ENCODE peak calls at places on chromosome X, in seven cellular contexts. U, A, S, J, O, K and C are unnamed samples.

GRCh38 chrX:51955200-51955599 is 61.8 kb downstream of the MAGED1 start:
- DNase-seq in U (no peak), A (peak; percentile 23), S (no peak), J (no peak), O (no peak), K (no peak), C (no peak)

GRCh38 chrX:18674417-18674787 is 2.5 kb upstream of the RS1 start:
- DNase-seq in U (peak; percentile 30), A (no peak), S (peak; percentile 15), J (peak; percentile 3), O (peak; percentile 20), K (peak; percentile 33), C (no peak)

GRCh38 chrX:6384921-6385320 is 150.0 kb downstream of the VCX3A start:
- DNase-seq in U (no peak), A (no peak), S (no peak), J (no peak), O (no peak), K (no peak), C (no peak)

GRCh38 chrX:8405631-8406030 is 59.0 kb upstream of the VCX3B start:
- DNase-seq in U (no peak), A (no peak), S (no peak), J (no peak), O (no peak), K (no peak), C (no peak)

GRCh38 chrX:17412692-17413091 is 37.7 kb downstream of the NHS start:
- DNase-seq in U (no peak), A (no peak), S (no peak), J (peak; percentile 14), O (no peak), K (no peak), C (no peak)

GRCh38 chrX:139875831-139876230 is 57.0 kb downstream of the ATP11C start:
- DNase-seq in U (no peak), A (no peak), S (no peak), J (peak; percentile 19), O (no peak), K (no peak), C (no peak)

GRCh38 chrX:25015486-25016360 is at the start of gene ARX:
- DNase-seq in U (peak; percentile 50), A (no peak), S (peak; percentile 91), J (peak; percentile 53), O (no peak), K (peak; percentile 97), C (peak; percentile 77)

GRCh38 chrX:3403748-3404147 is 57.3 kb upstream of the MXRA5 start:
- DNase-seq in U (no peak), A (no peak), S (no peak), J (no peak), O (no peak), K (no peak), C (no peak)

GRCh38 chrX:24902808-24903207 is 113.0 kb downstream of the ARX start:
- DNase-seq in U (no peak), A (no peak), S (no peak), J (peak; percentile 62), O (no peak), K (no peak), C (no peak)

GRCh38 chrX:11531226-11531625 is 134.5 kb downstream of the ARHGAP6 start:
- DNase-seq in U (no peak), A (no peak), S (no peak), J (peak; percentile 30), O (no peak), K (no peak), C (no peak)

GRCh38 chrX:97039363-97040029 is 155.8 kb downstream of the RPA4 start:
- DNase-seq in U (no peak), A (peak; percentile 61), S (no peak), J (peak; percentile 2), O (no peak), K (no peak), C (no peak)

GRCh38 chrX:123773258-123773978 is 40.6 kb upstream of the THOC2 start:
- DNase-seq in U (no peak), A (no peak), S (no peak), J (no peak), O (no peak), K (no peak), C (no peak)

GRCh38 chrX:53798281-53798680 is 111.8 kb upstream of the HUWE1 start:
- DNase-seq in U (no peak), A (no peak), S (no peak), J (no peak), O (no peak), K (no peak), C (no peak)

GRCh38 chrX:53122013-53122412 is 28.1 kb downstream of the KANTR start:
- DNase-seq in U (no peak), A (no peak), S (no peak), J (no peak), O (no peak), K (no peak), C (no peak)

GRCh38 chrX:6693051-6693450 is 158.1 kb upstream of the VCX3A start:
- DNase-seq in U (no peak), A (no peak), S (no peak), J (no peak), O (no peak), K (no peak), C (no peak)

GRCh38 chrX:126552313-126553022 is at the start of gene DCAF12L1:
- DNase-seq in U (no peak), A (no peak), S (no peak), J (no peak), O (no peak), K (peak; percentile 48), C (no peak)

GRCh38 chrX:123993326-123993725 is 31.8 kb downstream of the STAG2 start:
- DNase-seq in U (no peak), A (no peak), S (no peak), J (peak; percentile 80), O (no peak), K (no peak), C (no peak)

GRCh38 chrX:41530082-41530481 is 82.9 kb downstream of the NYX start:
- DNase-seq in U (no peak), A (no peak), S (no peak), J (no peak), O (no peak), K (no peak), C (no peak)

DNA sequence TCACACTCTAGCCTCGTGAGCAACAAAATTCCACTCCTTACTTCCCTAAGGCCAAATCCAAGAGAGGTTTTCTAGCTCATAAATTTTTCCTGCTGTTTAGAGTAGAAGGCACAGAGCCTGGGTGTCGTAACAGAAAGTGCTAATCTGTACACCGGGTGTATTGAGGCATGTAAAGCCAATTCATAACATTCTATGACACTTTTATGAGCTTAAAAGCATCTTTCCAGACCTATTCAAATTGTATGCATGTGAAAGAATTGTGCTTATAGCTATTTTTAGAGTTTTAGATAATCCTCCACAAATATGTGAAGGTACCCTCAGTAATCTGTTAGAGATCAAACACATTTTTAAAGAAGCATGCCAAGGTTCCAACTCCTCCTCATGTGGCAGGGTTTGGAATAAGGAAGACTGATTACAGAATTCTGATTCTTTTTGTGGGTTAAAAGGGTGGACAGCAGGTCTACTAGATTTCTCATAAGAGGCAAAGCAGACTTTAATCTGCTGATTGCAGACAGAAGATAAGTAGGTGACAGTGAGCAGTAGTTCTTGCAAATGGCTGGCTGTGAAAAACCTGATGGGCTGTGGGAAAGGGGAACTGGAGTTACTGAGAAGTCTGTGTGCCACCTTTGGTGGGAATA is 25.5 kb upstream of the LRCH2 start:
- DNase-seq in U (no peak), A (no peak), S (no peak), J (peak; percentile 58), O (no peak), K (no peak), C (no peak)
- H3K4me1 ChIP-seq in U (no peaks in the 10 kb centered on the region), A (no peaks in the 10 kb centered on the region), S (no peaks in the 10 kb centered on the region), J (peaks cover 4% of the 10 kb centered on the region), O (no peaks in the 10 kb centered on the region), K (no peaks in the 10 kb centered on the region), C (no peaks in the 10 kb centered on the region)

DNA sequence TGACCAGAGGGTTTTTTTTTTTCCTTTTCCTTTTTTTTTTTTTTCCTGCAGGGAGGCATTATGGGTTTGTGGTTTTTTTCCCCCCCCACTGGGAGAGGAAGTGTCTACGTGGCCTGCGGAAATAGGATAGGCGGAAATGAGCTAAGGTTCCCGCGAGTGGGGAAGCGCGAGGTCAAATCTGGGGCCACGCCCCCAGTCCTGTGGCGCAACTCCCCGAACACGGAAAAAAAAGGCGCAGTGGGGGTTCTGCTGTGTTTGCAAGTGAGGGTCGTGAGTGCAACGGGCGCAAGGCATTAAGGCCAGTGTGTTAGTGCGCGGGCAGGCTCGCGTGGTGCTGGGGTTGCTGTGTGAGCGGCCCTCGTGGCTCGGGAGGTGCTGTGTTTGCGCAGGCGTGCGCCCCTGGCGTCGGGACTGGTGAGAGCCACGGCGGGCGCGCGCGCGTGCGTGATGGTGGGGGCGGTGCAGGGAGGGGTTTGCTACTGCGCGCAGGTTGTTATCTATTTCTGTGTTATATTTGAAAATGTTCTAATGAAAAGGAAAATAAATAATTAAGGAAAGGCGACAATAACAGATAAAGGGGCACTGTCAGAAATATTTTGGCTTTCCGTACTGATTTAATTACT is 685 bp upstream of the MORF4L2 start:
- DNase-seq in U (peak; percentile 89), A (no peak), S (peak; percentile 77), J (no peak), O (peak; percentile 86), K (peak; percentile 91), C (no peak)
- H3K4me1 ChIP-seq in U (no peaks in the 10 kb centered on the region), A (no peaks in the 10 kb centered on the region), S (no peaks in the 10 kb centered on the region), J (no peaks in the 10 kb centered on the region), O (peaks cover 13% of the 10 kb centered on the region), K (peaks cover 14% of the 10 kb centered on the region), C (no peaks in the 10 kb centered on the region)

GRCh38 chrX:108312938-108313337 is 125.3 kb downstream of the COL4A6 start:
- DNase-seq in U (no peak), A (no peak), S (no peak), J (peak; percentile 56), O (no peak), K (peak; percentile 29), C (no peak)

GRCh38 chrX:108307408-108308085 is 130.7 kb downstream of the COL4A6 start:
- DNase-seq in U (no peak), A (no peak), S (no peak), J (no peak), O (no peak), K (no peak), C (no peak)

GRCh38 chrX:108309144-108309543 is 129.1 kb downstream of the COL4A6 start:
- DNase-seq in U (no peak), A (no peak), S (no peak), J (peak; percentile 82), O (no peak), K (no peak), C (no peak)

GRCh38 chrX:108312011-108312410 is 126.2 kb downstream of the COL4A6 start:
- DNase-seq in U (no peak), A (no peak), S (no peak), J (no peak), O (no peak), K (no peak), C (no peak)

GRCh38 chrX:108310511-108310910 is 127.7 kb downstream of the COL4A6 start:
- DNase-seq in U (no peak), A (no peak), S (no peak), J (peak; percentile 32), O (no peak), K (no peak), C (no peak)
- H3K4me1 ChIP-seq in U (no peaks in the 10 kb centered on the region), A (no peaks in the 10 kb centered on the region), S (no peaks in the 10 kb centered on the region), J (no peaks in the 10 kb centered on the region), O (no peaks in the 10 kb centered on the region), K (peaks cover 4% of the 10 kb centered on the region), C (no peaks in the 10 kb centered on the region)

DNA sequence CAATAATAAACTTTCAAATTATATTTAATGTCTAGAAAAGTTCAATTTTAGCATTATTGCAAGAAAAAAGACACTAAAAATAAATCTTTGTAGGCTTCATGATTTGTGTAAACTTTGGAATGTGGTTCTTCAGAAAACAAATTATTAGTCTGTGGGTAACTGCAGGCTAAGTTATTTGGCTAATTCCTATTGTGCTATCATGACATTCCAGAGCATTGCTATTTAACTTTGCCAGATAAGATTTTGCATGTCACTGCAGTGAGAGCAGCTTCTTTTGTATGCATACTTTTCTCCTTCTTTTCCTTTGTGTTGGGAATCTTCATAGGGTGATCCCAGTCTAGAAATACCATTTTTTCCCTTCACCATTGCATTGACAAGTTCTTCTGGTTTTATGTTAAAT is 130.0 kb downstream of the AWAT2 start:
- DNase-seq in U (no peak), A (no peak), S (no peak), J (no peak), O (no peak), K (peak; percentile 21), C (peak; percentile 6)
- H3K4me1 ChIP-seq in U (no peaks in the 10 kb centered on the region), A (no peaks in the 10 kb centered on the region), S (no peaks in the 10 kb centered on the region), J (no peaks in the 10 kb centered on the region), O (no peaks in the 10 kb centered on the region), K (peaks cover 3% of the 10 kb centered on the region), C (no peaks in the 10 kb centered on the region)